ENCODE peak calls at places on chromosomes 5 and 9, in four cellular contexts. H is NCI-H2171 treated with DMSO at 0.1 percent for 48 hours; N is GM19239; B is activated naive CD4-positive, alpha-beta T cell treated with anti-CD3 and anti-CD28 coated beads, Interleukin-2, amount 10 ng/mL, durations not matched to agents 7 days and 5 days. M is an unnamed sample.

GRCh38 chr5:142115937-142116614 is 7.5 kb downstream of the NDFIP1 start:
- DNase-seq in B (no peak), H (no peak), N (no peak), M (no peak)

GRCh38 chr5:2507611-2508010 is 243.9 kb downstream of the IRX2 start:
- DNase-seq in B (no peak), N (no peak), H (no peak), M (no peak)

GRCh38 chr5:94945656-94946055 is 327.2 kb downstream of the SLF1 start:
- DNase-seq in N (no peak), B (no peak), H (no peak), M (no peak)

GRCh38 chr9:89655990-89656657 is 51.3 kb downstream of the GADD45G start:
- DNase-seq in N (no peak), H (no peak), B (peak; percentile 64), M (no peak)

GRCh38 chr5:178994580-178995340 is at the start of gene GRM6:
- DNase-seq in N (no peak), H (no peak), B (no peak), M (no peak)

GRCh38 chr5:173451651-173452050 is 123.4 kb upstream of the STC2 start:
- DNase-seq in H (no peak), N (no peak), B (no peak), M (no peak)

GRCh38 chr9:22742401-22742800 is 295.8 kb downstream of the DMRTA1 start:
- DNase-seq in B (no peak), H (no peak), N (no peak), M (no peak)

GRCh38 chr9:110152704-110153374 is 55.1 kb downstream of the C9orf152 start:
- DNase-seq in H (peak; percentile 72), B (peak; percentile 40), N (no peak), M (no peak)

GRCh38 chr5:91074615-91075014 is 308.5 kb downstream of the ARRDC3 start:
- DNase-seq in N (no peak), B (no peak), H (no peak), M (no peak)

GRCh38 chr9:534886-535285 is 306.6 kb upstream of the DMRT1 start:
- DNase-seq in B (no peak), H (no peak), N (no peak), M (no peak)

GRCh38 chr9:97889941-97890557 is 32.3 kb downstream of the TRMO start:
- DNase-seq in H (no peak), N (peak; percentile 31), B (peak; percentile 81), M (peak; percentile 28)

GRCh38 chr9:113185271-113185670 is 34.5 kb downstream of the SLC31A2 start:
- DNase-seq in B (no peak), N (no peak), H (no peak), M (no peak)

GRCh38 chr5:96127538-96127937 is 165.9 kb upstream of the ELL2 start:
- DNase-seq in B (no peak), H (no peak), N (no peak), M (no peak)

GRCh38 chr5:35194636-35195471 is 35.4 kb downstream of the PRLR start:
- DNase-seq in B (no peak), H (no peak), N (no peak), M (no peak)

GRCh38 chr5:73625314-73625904 is 587 bp upstream of the ARHGEF28 start:
- DNase-seq in B (no peak), H (peak; percentile 50), N (peak; percentile 12), M (peak; percentile 13)

M was measured in GM12892.